ENCODE peak calls at places on chromosome 1, in seven cellular contexts. G is stimulated activated CD4-positive, alpha-beta T cell treated with anti-CD3 and anti-CD28 coated beads, TNF-alpha, amount 100 ng/mL, for 1 hour; O is activated naive CD4-positive, alpha-beta T cell treated with anti-CD3 and anti-CD28 coated beads, Interleukin-2, amount 10 ng/mL, durations not matched to agents 7 days and 5 days; N is COR-L47; A is EL; U is right lobe of liver; T is endothelial cell. P is an unnamed sample.

GRCh38 chr1:202638019-202638887 is 72.0 kb downstream of the SYT2 start:
- DNase-seq in G (no peak), O (no peak), N (no peak), A (no peak), U (no peak), T (no peak), P (peak; percentile 81)

GRCh38 chr1:223611939-223612338 is 53.6 kb downstream of the CAPN8 start:
- DNase-seq in G (no peak), O (no peak), N (no peak), A (no peak), U (no peak), T (no peak), P (no peak)

GRCh38 chr1:68448365-68448764 is 1.4 kb downstream of the RPE65 start:
- DNase-seq in G (no peak), O (no peak), N (no peak), A (no peak), U (no peak), T (no peak), P (no peak)

GRCh38 chr1:175192111-175192629 is 406 bp downstream of the KIAA0040 start:
- DNase-seq in G (peak; percentile 16), O (peak; percentile 52), N (peak; percentile 49), A (peak; percentile 15), U (peak; percentile 86), T (no peak), P (no peak)

GRCh38 chr1:205237526-205238484 is 10.1 kb downstream of the TMCC2 start:
- DNase-seq in G (no peak), O (no peak), N (no peak), A (no peak), U (peak; percentile 20), T (no peak), P (no peak)

GRCh38 chr1:117051224-117052064 is 8.7 kb upstream of the TTF2 start:
- DNase-seq in G (no peak), O (peak; percentile 66), N (no peak), A (no peak), U (no peak), T (no peak), P (no peak)

GRCh38 chr1:36089393-36090121 is 865 bp downstream of the ADPRS start:
- DNase-seq in G (no peak), O (peak; percentile 39), N (no peak), A (peak; percentile 65), U (peak; percentile 44), T (no peak), P (no peak)

GRCh38 chr1:198019126-198019525 is 102.0 kb downstream of the LHX9 start:
- DNase-seq in G (no peak), O (no peak), N (no peak), A (no peak), U (no peak), T (no peak), P (no peak)

GRCh38 chr1:66350001-66350547 is 183.9 kb upstream of the SGIP1 start:
- DNase-seq in G (no peak), O (peak; percentile 62), N (no peak), A (peak; percentile 68), U (no peak), T (no peak), P (no peak)